ENCODE peak calls at places on chromosomes 7 and 10, in four cellular contexts. P, X, S and Q are unnamed samples. For H3K4me1, the result is how much of the 10 kb centered on the place peaks cover.

GRCh38 chr10:47152861-47153349 is 147.1 kb upstream of the GDF10 start:
- DNase-seq in P (no peak), X (no peak), S (peak), Q (peak)

GRCh38 chr7:90409667-90410066 is 6.4 kb downstream of the CLDN12 start:
- DNase-seq in S (no peak), P (no peak), X (no peak), Q (no peak)

GRCh38 chr10:89426230-89426868 is 12.0 kb downstream of the IFIT5 start:
- DNase-seq in P (no peak), S (peak), X (no peak), Q (no peak)

GRCh38 chr10:89478739-89479116 is 56.7 kb downstream of the SLC16A12 start:
- DNase-seq in P (no peak), S (no peak), X (no peak), Q (no peak)

GRCh38 chr7:116528008-116528789 is 3.4 kb downstream of the CAV1 start:
- DNase-seq in S (peak), X (peak), P (peak), Q (peak)

GRCh38 chr10:69641261-69641980 is 11.4 kb downstream of the FAM241B start:
- DNase-seq in P (peak), S (no peak), X (no peak), Q (peak)

GRCh38 chr10:79314761-79315601 is 32.3 kb upstream of the PPIF start:
- DNase-seq in X (no peak), P (peak), S (no peak), Q (no peak)

GRCh38 chr7:155869784-155870076 is 57.5 kb upstream of the SHH start:
- DNase-seq in P (no peak), S (peak), X (no peak), Q (no peak)

GRCh38 chr7:155431711-155432110 is 26.2 kb upstream of the EN2 start:
- DNase-seq in P (no peak), S (no peak), X (no peak), Q (no peak)

GRCh38 chr7:17844022-17844421 is 96.3 kb downstream of the SNX13 start:
- DNase-seq in P (no peak), S (no peak), X (no peak), Q (no peak)

DNA sequence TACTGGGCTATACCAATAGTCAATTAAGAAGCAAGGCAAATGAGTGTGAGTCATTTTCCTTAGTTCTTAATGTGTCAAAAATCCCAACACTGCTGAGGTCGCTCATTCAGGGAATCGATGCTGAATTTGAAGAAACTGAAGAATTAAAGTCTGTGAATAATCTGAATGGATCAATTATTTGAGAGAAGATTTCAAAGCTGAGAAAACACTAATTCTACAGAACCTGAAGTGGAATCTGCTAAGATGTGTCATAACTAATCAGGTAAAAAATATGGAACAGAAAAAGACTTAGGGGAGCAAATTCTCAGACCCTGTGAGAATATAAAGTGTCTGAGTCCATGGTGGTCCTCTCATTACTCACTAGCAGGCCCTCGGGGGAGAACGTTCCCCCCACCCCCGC is 125.6 kb downstream of the DIP2C start:
- DNase-seq in P (no peak), S (no peak), X (no peak), Q (no peak)
- H3K4me1 ChIP-seq in P (under half), S (under half), X (under half), Q (under half)

GRCh38 chr7:30254717-30255095 is 29.7 kb upstream of the ZNRF2 start:
- DNase-seq in X (no peak), S (no peak), P (no peak), Q (no peak)

GRCh38 chr7:30254248-30254647 is 30.1 kb upstream of the ZNRF2 start:
- DNase-seq in X (no peak), P (no peak), S (no peak), Q (no peak)

GRCh38 chr7:30253796-30254165 is 30.6 kb upstream of the ZNRF2 start:
- DNase-seq in S (peak), X (no peak), P (no peak), Q (no peak)

GRCh38 chr7:30255096-30255769 is 29.2 kb upstream of the ZNRF2 start:
- DNase-seq in P (no peak), X (no peak), S (no peak), Q (no peak)

DNA sequence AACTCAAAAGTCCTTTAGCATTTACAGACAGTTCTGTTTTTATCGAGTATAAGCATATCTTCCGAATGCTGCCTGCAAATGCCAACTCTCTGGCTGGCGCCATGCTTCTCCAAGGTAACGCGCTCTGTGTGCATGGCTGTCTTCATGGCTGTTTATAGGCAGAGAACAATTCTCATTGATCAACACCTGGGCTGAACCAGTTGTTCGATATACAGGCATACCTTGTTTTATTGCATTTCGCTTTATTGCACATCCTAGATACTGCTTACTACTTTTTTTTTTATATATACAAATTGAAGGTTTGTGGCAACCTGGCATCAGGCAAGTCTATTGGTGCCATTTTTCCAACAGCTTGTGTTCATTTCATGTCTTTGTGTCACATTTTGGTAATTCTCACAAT is 27.9 kb upstream of the ZNRF2 start:
- DNase-seq in P (no peak), X (no peak), S (no peak), Q (no peak)
- H3K4me1 ChIP-seq in P (under half), X (under half), S (under half), Q (under half)

DNA sequence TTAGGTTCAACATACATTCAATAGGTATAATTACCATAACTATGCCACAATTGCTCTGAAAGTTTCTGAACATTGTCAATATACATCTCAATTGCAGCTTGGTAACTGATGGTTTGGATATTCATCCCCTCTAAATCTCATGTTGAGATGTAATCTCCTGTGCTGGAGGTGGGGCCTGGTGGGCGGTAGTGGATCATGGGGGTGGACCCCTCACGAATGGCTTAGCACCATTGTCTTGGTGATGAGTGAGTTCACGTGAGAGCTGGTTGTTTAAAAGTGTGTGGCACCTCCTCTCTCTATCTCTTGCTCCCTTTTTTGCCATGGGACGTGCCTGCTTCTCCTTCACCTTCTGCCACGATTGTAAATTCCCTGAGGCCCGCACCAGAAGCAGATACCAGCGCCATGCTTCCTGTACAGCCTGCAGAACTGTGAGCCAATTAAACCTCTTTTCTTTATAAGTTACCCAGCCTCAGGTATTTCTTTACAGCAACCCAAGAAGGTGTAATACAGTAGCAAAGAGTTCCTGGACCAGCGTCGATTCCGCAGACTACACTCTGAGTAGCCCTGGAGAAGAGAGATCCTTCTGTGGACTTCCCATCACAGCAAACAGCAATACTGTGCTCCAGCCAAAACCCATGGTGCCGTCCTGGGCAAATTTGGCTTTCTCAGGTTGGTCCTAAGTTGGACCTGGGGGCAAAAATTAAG is 83.8 kb upstream of the GRB10 start:
- DNase-seq in P (no peak), X (no peak), S (no peak), Q (no peak)
- H3K4me1 ChIP-seq in P (under half), X (under half), S (under half), Q (under half)

GRCh38 chr7:19508124-19508523 is 200.7 kb downstream of the POLR1F start:
- DNase-seq in P (no peak), S (no peak), X (no peak), Q (no peak)
- H3K4me1 ChIP-seq in P (under half), S (under half), X (under half), Q (under half)

GRCh38 chr10:4947039-4947634 is 16.1 kb upstream of the AKR1C1 start:
- DNase-seq in P (no peak), S (no peak), X (no peak), Q (no peak)
- H3K4me1 ChIP-seq in P (under half), S (under half), X (under half), Q (half or more)

GRCh38 chr7:47502240-47502877 is 79.6 kb downstream of the TNS3 start:
- DNase-seq in P (no peak), S (no peak), X (no peak), Q (no peak)

GRCh38 chr7:47505317-47506007 is 76.4 kb downstream of the TNS3 start:
- DNase-seq in X (peak), S (no peak), P (no peak), Q (no peak)

GRCh38 chr7:47501406-47501805 is 80.5 kb downstream of the TNS3 start:
- DNase-seq in X (no peak), P (no peak), S (peak), Q (no peak)

GRCh38 chr7:47504546-47505316 is 77.2 kb downstream of the TNS3 start:
- DNase-seq in X (peak), S (no peak), P (no peak), Q (no peak)

GRCh38 chr7:47503283-47503682 is 78.6 kb downstream of the TNS3 start:
- DNase-seq in X (no peak), S (no peak), P (no peak), Q (no peak)
- H3K4me1 ChIP-seq in X (under half), S (half or more), P (under half), Q (under half)

DNA sequence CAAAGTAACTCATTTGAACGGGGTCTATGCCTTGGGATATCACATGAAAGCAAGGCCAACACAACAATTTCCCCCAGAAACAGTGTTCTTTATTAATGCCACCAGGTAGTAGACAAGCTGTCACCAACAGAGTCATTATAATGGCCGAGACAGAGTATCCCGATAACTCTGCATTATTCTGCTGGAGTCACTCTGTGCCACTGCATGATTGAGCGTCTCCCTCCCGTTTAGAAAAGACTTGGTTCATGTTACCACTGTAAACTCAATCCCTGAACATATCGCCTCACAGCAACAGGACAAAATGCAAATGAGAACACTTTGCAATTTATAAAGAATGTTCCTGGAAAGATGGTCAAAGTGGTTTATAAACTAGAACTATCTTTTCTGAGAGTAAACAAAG is 932.5 kb downstream of the GATA3 start:
- DNase-seq in X (no peak), P (no peak), S (no peak), Q (no peak)
- H3K4me1 ChIP-seq in X (under half), P (under half), S (under half), Q (under half)

GRCh38 chr10:30228638-30229037 is 120.4 kb downstream of the MTPAP start:
- DNase-seq in P (no peak), X (peak), S (no peak), Q (no peak)

GRCh38 chr10:30227481-30227880 is 121.6 kb downstream of the MTPAP start:
- DNase-seq in P (no peak), S (no peak), X (peak), Q (no peak)

GRCh38 chr10:30231709-30232108 is 117.4 kb downstream of the MTPAP start:
- DNase-seq in X (no peak), S (no peak), P (no peak), Q (no peak)

GRCh38 chr10:30233186-30233958 is 115.7 kb downstream of the MTPAP start:
- DNase-seq in X (no peak), P (no peak), S (no peak), Q (no peak)

GRCh38 chr10:30231071-30231652 is 117.9 kb downstream of the MTPAP start:
- DNase-seq in S (no peak), X (no peak), P (no peak), Q (peak)
- H3K4me1 ChIP-seq in S (under half), X (under half), P (under half), Q (under half)

GRCh38 chr7:47153571-47153970 is 428.3 kb downstream of the TNS3 start:
- DNase-seq in S (peak), X (no peak), P (no peak), Q (peak)

GRCh38 chr7:47150497-47151260 is 431.2 kb downstream of the TNS3 start:
- DNase-seq in X (no peak), P (no peak), S (no peak), Q (no peak)

GRCh38 chr7:47149971-47150370 is 431.9 kb downstream of the TNS3 start:
- DNase-seq in P (no peak), S (no peak), X (no peak), Q (no peak)

GRCh38 chr7:47153076-47153475 is 428.8 kb downstream of the TNS3 start:
- DNase-seq in P (no peak), S (peak), X (no peak), Q (peak)

DNA sequence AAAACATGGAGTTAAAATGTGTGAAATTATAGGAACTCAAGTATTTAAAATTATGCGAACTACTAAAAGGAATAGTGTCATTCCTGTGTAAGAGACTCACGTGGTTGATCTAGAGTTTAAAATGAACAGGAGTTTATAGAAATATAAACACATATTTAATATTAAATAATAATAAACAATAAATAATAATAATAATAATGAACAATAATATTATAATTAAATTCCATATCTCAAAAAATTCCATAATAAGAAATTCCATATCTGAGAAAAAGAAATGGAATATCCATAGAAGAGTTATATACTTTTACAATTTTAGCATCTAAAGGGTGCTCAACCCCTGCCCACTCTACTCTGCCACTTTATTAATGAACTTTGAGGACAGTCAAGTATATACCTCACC is 429.6 kb downstream of the TNS3 start:
- DNase-seq in X (no peak), S (no peak), P (no peak), Q (no peak)
- H3K4me1 ChIP-seq in X (under half), S (under half), P (under half), Q (under half)